ENCODE peak calls at places on chromosomes 1 and 21, in four cellular contexts. G, O, F and E are unnamed samples.

GRCh38 chr1:210915890-210916507 is 217.9 kb downstream of the KCNH1 start:
- DNase-seq in G (no peak), O (no peak), F (no peak), E (no peak)

GRCh38 chr1:75765697-75766355 is 20.2 kb upstream of the RABGGTB start:
- DNase-seq in G (peak), O (peak), F (no peak), E (peak)

GRCh38 chr1:157045251-157046218 is at the start of gene ARHGEF11:
- DNase-seq in G (peak), O (peak), F (no peak), E (peak)

GRCh38 chr1:70552662-70553061 is 141.6 kb downstream of the CTH start:
- DNase-seq in G (no peak), O (no peak), F (no peak), E (no peak)

GRCh38 chr21:46185717-46186116 is 1.5 kb upstream of the SPATC1L start:
- DNase-seq in G (no peak), O (no peak), F (no peak), E (no peak)

GRCh38 chr1:43946244-43947060 is at the start of gene IPO13:
- DNase-seq in G (peak), O (peak), F (peak), E (peak)

GRCh38 chr1:205772607-205773032 is 2.7 kb downstream of the RAB29 start:
- DNase-seq in G (no peak), O (no peak), F (no peak), E (no peak)

GRCh38 chr1:50516056-50516455 is 92.8 kb upstream of the DMRTA2 start:
- DNase-seq in G (no peak), O (no peak), F (no peak), E (no peak)

GRCh38 chr1:223225481-223225880 is 82.4 kb upstream of the TLR5 start:
- DNase-seq in G (no peak), O (no peak), F (no peak), E (no peak)

GRCh38 chr1:154742586-154742985 is 127.5 kb downstream of the KCNN3 start:
- DNase-seq in G (no peak), O (no peak), F (no peak), E (no peak)

GRCh38 chr21:45001134-45002095 is 61.6 kb downstream of the SLX9 start:
- DNase-seq in G (peak), O (peak), F (no peak), E (no peak)

GRCh38 chr1:12052997-12053686 is 10.0 kb upstream of the TNFRSF8 start:
- DNase-seq in G (no peak), O (no peak), F (no peak), E (no peak)

GRCh38 chr1:85371021-85371420 is 93.9 kb downstream of the DDAH1 start:
- DNase-seq in G (no peak), O (peak), F (no peak), E (no peak)

GRCh38 chr1:180623579-180624347 is 8.1 kb upstream of the XPR1 start:
- DNase-seq in G (peak), O (peak), F (no peak), E (peak)

GRCh38 chr1:112876315-112876714 is 79.7 kb downstream of the SLC16A1 start:
- DNase-seq in G (no peak), O (no peak), F (no peak), E (no peak)

GRCh38 chr1:47608296-47608875 is 170.5 kb downstream of the FOXD2 start:
- DNase-seq in G (no peak), O (no peak), F (no peak), E (no peak)

GRCh38 chr1:10204003-10204642 is 6.2 kb upstream of the KIF1B start:
- DNase-seq in G (no peak), O (no peak), F (no peak), E (no peak)

GRCh38 chr1:184684285-184685077 is 70.2 kb downstream of the EDEM3 start:
- DNase-seq in G (peak), O (no peak), F (no peak), E (no peak)

GRCh38 chr1:74193908-74194307 is 4.1 kb downstream of the LRRIQ3 start:
- DNase-seq in G (peak), O (peak), F (no peak), E (no peak)

GRCh38 chr1:65002156-65002507 is 35.8 kb upstream of the JAK1 start:
- DNase-seq in G (no peak), O (no peak), F (no peak), E (no peak)

GRCh38 chr21:45579383-45580180 is 37.3 kb upstream of the SLC19A1 start:
- DNase-seq in G (no peak), O (no peak), F (no peak), E (no peak)

GRCh38 chr1:33823401-33823800 is 40.5 kb upstream of the HMGB4 start:
- DNase-seq in G (no peak), O (no peak), F (no peak), E (no peak)

GRCh38 chr1:7418442-7419080 is 352.5 kb upstream of the VAMP3 start:
- DNase-seq in G (no peak), O (no peak), F (no peak), E (no peak)

GRCh38 chr21:44485254-44485793 is 30.0 kb downstream of the LRRC3 start:
- DNase-seq in G (peak), O (no peak), F (no peak), E (peak)

GRCh38 chr1:32741067-32741416 is 38.5 kb upstream of the SYNC start:
- DNase-seq in G (no peak), O (no peak), F (no peak), E (no peak)

GRCh38 chr1:42017259-42017658 is 98.5 kb upstream of the HIVEP3 start:
- DNase-seq in G (no peak), O (no peak), F (no peak), E (no peak)

GRCh38 chr21:32717851-32718316 is 9.9 kb downstream of the SYNJ1 start:
- DNase-seq in G (peak), O (no peak), F (no peak), E (no peak)

GRCh38 chr1:247294282-247294681 is 37.4 kb downstream of the ZNF496 start:
- DNase-seq in G (peak), O (peak), F (no peak), E (no peak)

GRCh38 chr1:70143052-70143659 is 62.2 kb downstream of the LRRC40 start:
- DNase-seq in G (peak), O (peak), F (no peak), E (no peak)

GRCh38 chr1:229535226-229535625 is 23.3 kb downstream of the ABCB10 start:
- DNase-seq in G (no peak), O (no peak), F (no peak), E (no peak)

GRCh38 chr1:218498061-218498938 is 153.2 kb downstream of the TGFB2 start:
- DNase-seq in G (peak), O (peak), F (no peak), E (no peak)

GRCh38 chr1:202143768-202144509 is 598 bp downstream of the ARL8A start:
- DNase-seq in G (peak), O (no peak), F (no peak), E (peak)

GRCh38 chr1:228463559-228464455 is 23.4 kb upstream of the RNF187 start:
- DNase-seq in G (peak), O (no peak), F (no peak), E (peak)

GRCh38 chr1:41791667-41792484 is 126.8 kb downstream of the HIVEP3 start:
- DNase-seq in G (no peak), O (no peak), F (no peak), E (no peak)